ENCODE peak calls at places on chromosomes 6 and 20, in six cellular contexts. One of them, this sample, is unnamed.

GRCh38 chr6:170243386-170243785 is 47.5 kb downstream of the DLL1 start:
- DNase-seq in K562: no peak
- DNase-seq in GM12878: no peak
- DNase-seq in HepG2: no peak
- DNase-seq in SK-N-SH: no peak
- DNase-seq in H1: no peak
- DNase-seq in this sample: no peak

GRCh38 chr6:26224547-26224912 is 137.3 kb downstream of the HFE start:
- DNase-seq in GM12878: no peak
- DNase-seq in SK-N-SH: no peak
- DNase-seq in HepG2: no peak
- DNase-seq in H1: no peak
- DNase-seq in K562: no peak
- DNase-seq in this sample: no peak

GRCh38 chr6:7137335-7138106 is 29.8 kb downstream of the RREB1 start:
- DNase-seq in GM12878: no peak
- DNase-seq in K562: peak; percentile 53
- DNase-seq in SK-N-SH: no peak
- DNase-seq in HepG2: no peak
- DNase-seq in H1: peak; percentile 45
- DNase-seq in this sample: peak; percentile 70

GRCh38 chr6:72464246-72464645 is 157.6 kb upstream of the KCNQ5 start:
- DNase-seq in HepG2: no peak
- DNase-seq in K562: no peak
- DNase-seq in H1: no peak
- DNase-seq in GM12878: no peak
- DNase-seq in SK-N-SH: no peak
- DNase-seq in this sample: no peak

GRCh38 chr6:44788387-44788981 is 401.0 kb downstream of the CDC5L start:
- DNase-seq in HepG2: no peak
- DNase-seq in SK-N-SH: no peak
- DNase-seq in GM12878: no peak
- DNase-seq in H1: no peak
- DNase-seq in K562: no peak
- DNase-seq in this sample: no peak

GRCh38 chr6:107719160-107719559 is 105.0 kb downstream of the SCML4 start:
- DNase-seq in HepG2: no peak
- DNase-seq in K562: no peak
- DNase-seq in GM12878: no peak
- DNase-seq in H1: no peak
- DNase-seq in SK-N-SH: no peak
- DNase-seq in this sample: no peak

GRCh38 chr6:159125977-159126376 is 43.2 kb upstream of the FNDC1 start:
- DNase-seq in K562: no peak
- DNase-seq in HepG2: no peak
- DNase-seq in H1: no peak
- DNase-seq in SK-N-SH: peak; percentile 30
- DNase-seq in GM12878: no peak
- DNase-seq in this sample: no peak

GRCh38 chr6:22519237-22519636 is 50.1 kb upstream of the HDGFL1 start:
- DNase-seq in K562: no peak
- DNase-seq in H1: no peak
- DNase-seq in SK-N-SH: no peak
- DNase-seq in HepG2: no peak
- DNase-seq in GM12878: no peak
- DNase-seq in this sample: no peak

GRCh38 chr20:13510837-13511488 is 127.8 kb downstream of the TASP1 start:
- DNase-seq in SK-N-SH: no peak
- DNase-seq in K562: no peak
- DNase-seq in HepG2: no peak
- DNase-seq in H1: no peak
- DNase-seq in GM12878: no peak
- DNase-seq in this sample: no peak

GRCh38 chr6:17280552-17281090 is 540 bp upstream of the RBM24 start:
- DNase-seq in H1: peak; percentile 76
- DNase-seq in SK-N-SH: peak; percentile 66
- DNase-seq in K562: no peak
- DNase-seq in GM12878: no peak
- DNase-seq in HepG2: no peak
- DNase-seq in this sample: no peak

GRCh38 chr6:37517411-37517812 is 17.7 kb upstream of the CCDC167 start:
- DNase-seq in K562: no peak
- DNase-seq in GM12878: no peak
- DNase-seq in HepG2: no peak
- DNase-seq in H1: no peak
- DNase-seq in SK-N-SH: no peak
- DNase-seq in this sample: peak; percentile 87

GRCh38 chr20:45020236-45020886 is 54.0 kb downstream of the STK4 start:
- DNase-seq in HepG2: peak; percentile 41
- DNase-seq in H1: no peak
- DNase-seq in SK-N-SH: no peak
- DNase-seq in GM12878: no peak
- DNase-seq in K562: no peak
- DNase-seq in this sample: no peak

GRCh38 chr20:38270869-38271608 is 10.5 kb upstream of the KIAA1755 start:
- DNase-seq in HepG2: no peak
- DNase-seq in H1: no peak
- DNase-seq in SK-N-SH: no peak
- DNase-seq in K562: no peak
- DNase-seq in GM12878: no peak
- DNase-seq in this sample: no peak

DNA sequence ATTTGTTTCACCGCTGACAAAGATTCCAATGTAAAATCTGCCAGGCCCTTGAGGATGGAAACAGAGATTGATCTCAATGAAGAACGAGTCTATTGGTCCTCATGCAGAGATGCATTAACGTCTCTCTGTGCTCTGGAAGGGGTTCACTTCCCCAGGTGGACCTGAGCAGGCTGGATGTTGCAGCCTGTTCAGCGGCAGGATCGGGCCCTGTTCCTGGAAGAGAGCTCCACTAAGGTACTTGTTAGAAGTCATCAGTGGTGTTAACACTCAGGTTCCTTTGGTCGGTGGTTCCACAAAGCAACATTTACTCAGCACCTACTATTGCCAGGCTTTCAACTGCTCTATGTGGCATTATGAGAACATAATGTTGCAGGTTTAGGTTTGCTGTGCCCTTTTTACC is 107.5 kb downstream of the TCP11 start:
- DNase-seq in HepG2: no peak
- DNase-seq in K562: no peak
- DNase-seq in SK-N-SH: no peak
- DNase-seq in H1: no peak
- DNase-seq in GM12878: no peak
- DNase-seq in this sample: no peak
- TF ChIP-seq GABPA in HepG2: no peak
- TF ChIP-seq GABPA in K562: no peak
- TF ChIP-seq GABPA in SK-N-SH: no peak
- TF ChIP-seq GABPA in H1: no peak
- TF ChIP-seq GABPA in GM12878: no peak
- TF ChIP-seq GABPA in this sample: no peak

DNA sequence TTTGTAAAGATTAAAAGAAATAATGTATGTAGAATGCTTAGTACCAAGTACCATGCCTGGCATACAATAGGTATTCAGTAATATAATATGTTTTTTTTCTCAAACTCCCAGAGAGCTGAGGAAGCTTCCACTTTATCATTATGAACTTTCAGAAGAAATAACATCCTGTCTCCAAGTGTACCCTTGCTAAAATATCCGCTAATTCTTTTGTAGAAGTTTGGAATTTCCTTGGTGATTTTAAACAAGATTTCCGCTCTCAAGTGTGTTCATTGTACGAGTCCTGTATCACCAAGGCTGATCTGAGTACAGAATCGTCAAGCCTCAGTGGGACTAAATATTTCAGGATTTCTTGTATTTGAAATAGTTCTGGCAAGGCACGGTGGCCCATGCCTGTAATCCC is 16.1 kb upstream of the RNF144B start:
- DNase-seq in SK-N-SH: no peak
- DNase-seq in K562: no peak
- DNase-seq in HepG2: no peak
- DNase-seq in H1: no peak
- DNase-seq in GM12878: no peak
- DNase-seq in this sample: no peak
- TF ChIP-seq GABPA in SK-N-SH: no peak
- TF ChIP-seq GABPA in K562: no peak
- TF ChIP-seq GABPA in HepG2: no peak
- TF ChIP-seq GABPA in H1: no peak
- TF ChIP-seq GABPA in GM12878: no peak
- TF ChIP-seq GABPA in this sample: no peak

GRCh38 chr6:39983193-39983592 is 48.9 kb upstream of the MOCS1 start:
- DNase-seq in H1: no peak
- DNase-seq in SK-N-SH: no peak
- DNase-seq in HepG2: no peak
- DNase-seq in K562: no peak
- DNase-seq in GM12878: no peak
- DNase-seq in this sample: no peak

GRCh38 chr6:39982720-39983119 is 48.5 kb upstream of the MOCS1 start:
- DNase-seq in H1: no peak
- DNase-seq in HepG2: no peak
- DNase-seq in GM12878: no peak
- DNase-seq in SK-N-SH: no peak
- DNase-seq in K562: no peak
- DNase-seq in this sample: no peak

GRCh38 chr6:39978240-39978639 is 44.0 kb upstream of the MOCS1 start:
- DNase-seq in SK-N-SH: no peak
- DNase-seq in HepG2: no peak
- DNase-seq in GM12878: no peak
- DNase-seq in K562: no peak
- DNase-seq in H1: no peak
- DNase-seq in this sample: no peak

GRCh38 chr6:39979461-39980328 is 45.4 kb upstream of the MOCS1 start:
- DNase-seq in GM12878: no peak
- DNase-seq in K562: no peak
- DNase-seq in SK-N-SH: no peak
- DNase-seq in H1: no peak
- DNase-seq in HepG2: no peak
- DNase-seq in this sample: no peak

DNA sequence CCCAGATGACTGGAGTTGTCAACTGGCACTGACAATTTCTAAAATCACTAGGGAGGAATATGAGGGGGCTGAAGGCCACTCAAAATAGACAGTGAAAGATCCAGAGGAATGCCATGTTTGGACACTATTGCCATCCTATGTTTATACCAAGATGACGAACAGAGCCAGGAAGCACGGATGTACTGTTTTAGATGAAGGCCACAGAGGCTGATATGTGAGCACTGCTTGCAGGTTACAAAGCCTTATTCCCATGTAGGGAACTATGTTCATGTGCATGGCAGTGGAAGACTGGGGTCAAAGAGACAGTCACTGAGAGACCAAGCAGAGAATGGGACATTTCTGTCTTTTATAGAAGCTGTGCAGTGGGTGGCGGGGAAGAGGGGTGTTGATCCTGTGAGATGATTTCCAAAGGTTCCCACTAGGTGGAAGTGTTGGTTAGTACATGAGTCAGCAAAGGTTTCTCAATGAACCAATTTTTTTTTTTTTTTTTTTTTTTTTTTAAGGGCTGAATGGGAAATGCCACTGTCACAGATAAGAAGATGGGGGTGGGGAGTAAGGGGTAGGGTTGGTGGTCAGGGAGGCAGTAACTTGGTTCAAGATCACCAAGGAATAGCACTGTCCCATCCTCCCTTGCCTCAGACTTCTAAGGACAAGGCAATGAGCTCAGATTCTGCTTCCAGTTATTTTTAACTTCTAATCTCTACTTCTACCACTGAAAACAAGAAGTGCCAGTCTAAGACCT is 46.7 kb upstream of the MOCS1 start:
- DNase-seq in H1: peak; percentile 48
- DNase-seq in HepG2: peak; percentile 52
- DNase-seq in K562: peak; percentile 65
- DNase-seq in SK-N-SH: peak; percentile 59
- DNase-seq in GM12878: no peak
- DNase-seq in this sample: peak; percentile 31
- TF ChIP-seq GABPA in H1: no peak
- TF ChIP-seq GABPA in HepG2: no peak
- TF ChIP-seq GABPA in K562: peak; percentile 27
- TF ChIP-seq GABPA in SK-N-SH: no peak
- TF ChIP-seq GABPA in GM12878: no peak
- TF ChIP-seq GABPA in this sample: no peak

GRCh38 chr6:150547511-150548222 is 52.0 kb upstream of the PLEKHG1 start:
- DNase-seq in H1: no peak
- DNase-seq in SK-N-SH: no peak
- DNase-seq in K562: no peak
- DNase-seq in GM12878: no peak
- DNase-seq in HepG2: peak; percentile 24
- DNase-seq in this sample: no peak
- TF ChIP-seq GABPA in H1: no peak
- TF ChIP-seq GABPA in SK-N-SH: no peak
- TF ChIP-seq GABPA in K562: no peak
- TF ChIP-seq GABPA in GM12878: no peak
- TF ChIP-seq GABPA in HepG2: no peak
- TF ChIP-seq GABPA in this sample: no peak

GRCh38 chr20:17570347-17571152 is 675 bp downstream of the DSTN start:
- DNase-seq in GM12878: no peak
- DNase-seq in SK-N-SH: peak; percentile 81
- DNase-seq in K562: peak; percentile 12
- DNase-seq in HepG2: peak; percentile 61
- DNase-seq in H1: peak; percentile 64
- DNase-seq in this sample: no peak
- TF ChIP-seq GABPA in GM12878: no peak
- TF ChIP-seq GABPA in SK-N-SH: peak; percentile 10
- TF ChIP-seq GABPA in K562: no peak
- TF ChIP-seq GABPA in HepG2: no peak
- TF ChIP-seq GABPA in H1: no peak
- TF ChIP-seq GABPA in this sample: no peak

GRCh38 chr6:160535270-160535669 is 128.8 kb downstream of the LPA start:
- DNase-seq in SK-N-SH: no peak
- DNase-seq in HepG2: no peak
- DNase-seq in H1: no peak
- DNase-seq in K562: no peak
- DNase-seq in GM12878: no peak
- DNase-seq in this sample: no peak

GRCh38 chr6:160532315-160532714 is 131.8 kb downstream of the LPA start:
- DNase-seq in HepG2: no peak
- DNase-seq in GM12878: no peak
- DNase-seq in SK-N-SH: no peak
- DNase-seq in K562: no peak
- DNase-seq in H1: no peak
- DNase-seq in this sample: no peak

GRCh38 chr6:160534050-160534696 is 129.9 kb downstream of the LPA start:
- DNase-seq in K562: peak; percentile 76
- DNase-seq in SK-N-SH: peak; percentile 59
- DNase-seq in GM12878: no peak
- DNase-seq in H1: peak; percentile 94
- DNase-seq in HepG2: peak; percentile 52
- DNase-seq in this sample: peak; percentile 10
- TF ChIP-seq GABPA in K562: no peak
- TF ChIP-seq GABPA in SK-N-SH: no peak
- TF ChIP-seq GABPA in GM12878: no peak
- TF ChIP-seq GABPA in H1: no peak
- TF ChIP-seq GABPA in HepG2: no peak
- TF ChIP-seq GABPA in this sample: no peak